ENCODE peak calls at places on chromosomes 6 and 20, in seven cellular contexts. X is suprapubic skin, U is NCI-H1417, E is lower lobe of right lung, N is mucosa of gallbladder, K is HL-60, S is Peyer's patch. I is an unnamed sample.

GRCh38 chr6:127554435-127555006 is 22.5 kb upstream of the C6orf58 start:
- DNase-seq in X (no peak), K (peak; percentile 17), S (no peak), U (peak; percentile 26), E (no peak), N (no peak), I (peak; percentile 17)

GRCh38 chr6:118770835-118771234 is 119.4 kb upstream of the CEP85L start:
- DNase-seq in K (no peak), U (peak; percentile 50), X (no peak), E (no peak), N (no peak), S (no peak), I (peak; percentile 40)

GRCh38 chr6:91299544-91300491 is 712.9 kb upstream of the MAP3K7 start:
- DNase-seq in N (no peak), X (no peak), K (no peak), U (peak; percentile 32), E (no peak), S (peak; percentile 48), I (no peak)

GRCh38 chr6:15249371-15250019 is 3.6 kb downstream of the JARID2 start:
- DNase-seq in E (no peak), N (no peak), K (no peak), U (no peak), S (no peak), X (no peak), I (no peak)

GRCh38 chr6:37319156-37319555 is 34.6 kb upstream of the RNF8 start:
- DNase-seq in X (no peak), K (no peak), U (no peak), E (no peak), S (no peak), N (no peak), I (no peak)

GRCh38 chr20:51236396-51236795 is 213.5 kb upstream of the KCNG1 start:
- DNase-seq in K (no peak), N (no peak), S (no peak), E (no peak), X (no peak), U (no peak), I (no peak)

GRCh38 chr6:42199106-42199981 is 4.6 kb upstream of the GUCA1B start:
- DNase-seq in K (no peak), N (no peak), S (no peak), U (no peak), E (no peak), X (no peak), I (peak; percentile 58)

GRCh38 chr6:111485316-111485715 is 2.3 kb upstream of the REV3L start:
- DNase-seq in N (no peak), K (no peak), E (no peak), S (no peak), U (no peak), X (no peak), I (no peak)

GRCh38 chr6:13688692-13689196 is 22.9 kb downstream of the RANBP9 start:
- DNase-seq in X (no peak), S (no peak), U (no peak), N (no peak), E (no peak), K (no peak), I (no peak)

GRCh38 chr20:48603116-48603818 is 224.5 kb downstream of the PREX1 start:
- DNase-seq in K (no peak), N (no peak), S (peak; percentile 37), X (peak; percentile 19), E (peak; percentile 7), U (no peak), I (no peak)

GRCh38 chr20:63932606-63933160 is 23.5 kb downstream of the UCKL1 start:
- DNase-seq in K (no peak), E (no peak), N (no peak), U (no peak), S (no peak), X (no peak), I (no peak)

GRCh38 chr20:58179432-58180099 is 48.9 kb downstream of the ANKRD60 start:
- DNase-seq in E (peak; percentile 69), K (peak; percentile 35), X (no peak), U (peak; percentile 73), S (peak; percentile 72), N (peak; percentile 49), I (peak; percentile 15)

GRCh38 chr20:31760457-31761240 is 21.6 kb downstream of the TPX2 start:
- DNase-seq in E (no peak), U (no peak), K (no peak), S (no peak), X (no peak), N (no peak), I (no peak)